ENCODE peak calls at places on chromosomes 12 and 14, in seven cellular contexts. V, I, N, U, J, E and O are unnamed samples.

GRCh38 chr14:52079239-52079956 is 10.5 kb upstream of the NID2 start:
- DNase-seq in V (no peak), I (peak), N (peak), U (no peak), J (no peak), E (peak), O (peak)

GRCh38 chr12:128339669-128340068 is 72.7 kb downstream of the TMEM132C start:
- DNase-seq in V (no peak), I (no peak), N (no peak), U (no peak), J (no peak), E (no peak), O (no peak)

GRCh38 chr14:92638266-92638665 is 110.2 kb downstream of the LGMN start:
- DNase-seq in V (no peak), I (no peak), N (no peak), U (no peak), J (no peak), E (no peak), O (no peak)

GRCh38 chr12:130514149-130514551 is 176.5 kb downstream of the PIWIL1 start:
- DNase-seq in V (no peak), I (no peak), N (no peak), U (peak), J (peak), E (no peak), O (peak)

GRCh38 chr12:49389092-49389703 is 21.9 kb downstream of the SPATS2 start:
- DNase-seq in V (peak), I (no peak), N (no peak), U (peak), J (peak), E (peak), O (peak)

GRCh38 chr14:103628684-103629502 is at the start of gene KLC1:
- DNase-seq in V (peak), I (peak), N (peak), U (peak), J (no peak), E (peak), O (peak)

GRCh38 chr14:103628221-103628683 is 759 bp upstream of the KLC1 start:
- DNase-seq in V (peak), I (peak), N (peak), U (peak), J (no peak), E (peak), O (peak)

GRCh38 chr14:86357866-86358265 is 827.9 kb downstream of the FLRT2 start:
- DNase-seq in V (no peak), I (no peak), N (no peak), U (no peak), J (no peak), E (no peak), O (no peak)

GRCh38 chr14:23018107-23018506 is 8.2 kb upstream of the C14orf93 start:
- DNase-seq in V (no peak), I (no peak), N (no peak), U (no peak), J (no peak), E (no peak), O (no peak)

GRCh38 chr14:103066399-103066798 is 9.1 kb upstream of the CDC42BPB start:
- DNase-seq in V (no peak), I (no peak), N (no peak), U (no peak), J (no peak), E (no peak), O (no peak)

GRCh38 chr12:1592444-1593231 is 1.7 kb downstream of the FBXL14 start:
- DNase-seq in V (peak), I (peak), N (peak), U (peak), J (no peak), E (no peak), O (peak)

GRCh38 chr14:61678966-61679365 is 16.3 kb upstream of the HIF1A start:
- DNase-seq in V (peak), I (no peak), N (no peak), U (peak), J (peak), E (peak), O (peak)

GRCh38 chr12:97223419-97223818 is 239.2 kb upstream of the RMST start:
- DNase-seq in V (no peak), I (no peak), N (no peak), U (no peak), J (no peak), E (no peak), O (no peak)

GRCh38 chr12:54658306-54659264 is 10.4 kb upstream of the DCD start:
- DNase-seq in V (no peak), I (no peak), N (peak), U (peak), J (peak), E (peak), O (peak)

GRCh38 chr12:31471061-31471460 is 119.9 kb downstream of the DENND5B start:
- DNase-seq in V (no peak), I (no peak), N (no peak), U (no peak), J (no peak), E (peak), O (peak)

GRCh38 chr14:81269979-81270375 is 49.2 kb upstream of the GTF2A1 start:
- DNase-seq in V (no peak), I (no peak), N (no peak), U (no peak), J (no peak), E (no peak), O (no peak)

GRCh38 chr12:117228239-117228638 is 38.0 kb upstream of the FBXO21 start:
- DNase-seq in V (no peak), I (no peak), N (no peak), U (no peak), J (no peak), E (no peak), O (peak)

GRCh38 chr14:100732766-100733100 is 6.0 kb downstream of the DLK1 start:
- DNase-seq in V (no peak), I (no peak), N (no peak), U (no peak), J (no peak), E (no peak), O (no peak)

GRCh38 chr12:93113317-93114006 is 184.4 kb upstream of the EEA1 start:
- DNase-seq in V (no peak), I (peak), N (no peak), U (no peak), J (no peak), E (no peak), O (no peak)

GRCh38 chr12:64724201-64724745 is 34.9 kb downstream of the GNS start:
- DNase-seq in V (no peak), I (no peak), N (no peak), U (no peak), J (no peak), E (peak), O (no peak)

GRCh38 chr12:34402899-34403705 is 380.8 kb downstream of the ALG10 start:
- DNase-seq in V (no peak), I (no peak), N (no peak), U (peak), J (no peak), E (no peak), O (no peak)

GRCh38 chr12:2691001-2691339 is 103.8 kb upstream of the FKBP4 start:
- DNase-seq in V (peak), I (peak), N (peak), U (peak), J (no peak), E (peak), O (peak)

GRCh38 chr12:121775501-121775900 is 18.0 kb downstream of the RHOF start:
- DNase-seq in V (no peak), I (no peak), N (no peak), U (no peak), J (no peak), E (no peak), O (no peak)

GRCh38 chr12:19605720-19606119 is 166.4 kb downstream of the AEBP2 start:
- DNase-seq in V (no peak), I (no peak), N (no peak), U (no peak), J (no peak), E (no peak), O (no peak)

GRCh38 chr12:116080415-116080814 is 197.1 kb downstream of the MED13L start:
- DNase-seq in V (no peak), I (no peak), N (no peak), U (no peak), J (no peak), E (no peak), O (no peak)

GRCh38 chr14:62087191-62087590 is 325.0 kb downstream of the SNAPC1 start:
- DNase-seq in V (no peak), I (no peak), N (no peak), U (no peak), J (no peak), E (no peak), O (no peak)

GRCh38 chr12:118430516-118430915 is 54.2 kb downstream of the SUDS3 start:
- DNase-seq in V (no peak), I (no peak), N (no peak), U (no peak), J (no peak), E (no peak), O (no peak)

GRCh38 chr12:19712041-19712440 is 272.7 kb downstream of the AEBP2 start:
- DNase-seq in V (no peak), I (peak), N (peak), U (no peak), J (no peak), E (no peak), O (no peak)

DNA sequence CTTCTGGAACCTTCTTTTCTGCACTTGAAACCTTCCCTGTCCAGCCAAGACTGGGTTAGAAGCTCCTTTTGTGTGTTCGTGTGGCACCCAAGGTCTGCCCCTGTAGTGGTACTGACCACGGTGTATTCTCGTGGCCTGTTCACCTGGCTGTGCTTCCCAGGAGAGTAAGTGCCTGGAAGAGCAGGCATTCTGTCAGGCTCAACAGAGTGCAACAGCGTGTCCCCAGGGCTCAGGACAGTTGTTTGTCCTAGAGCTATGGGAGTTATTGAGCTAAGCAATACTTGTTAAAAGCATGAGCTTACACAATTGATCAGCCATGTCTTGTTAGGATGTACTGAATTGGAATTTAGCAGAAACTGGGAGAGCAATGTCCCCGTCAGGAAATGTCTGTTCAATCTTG is 12.9 kb upstream of the SLC38A2 start:
- DNase-seq in V (no peak), I (peak), N (no peak), U (no peak), J (no peak), E (peak), O (peak)
- H2AK5ac ChIP-seq in V (no peak), I (peak), N (peak), U (no peak), J (no peak), E (no peak), O (peak)

GRCh38 chr12:89263874-89264273 is 88.4 kb downstream of the DUSP6 start:
- DNase-seq in V (no peak), I (no peak), N (no peak), U (no peak), J (no peak), E (no peak), O (peak)
- H2AK5ac ChIP-seq in V (no peak), I (no peak), N (no peak), U (no peak), J (no peak), E (no peak), O (no peak)

DNA sequence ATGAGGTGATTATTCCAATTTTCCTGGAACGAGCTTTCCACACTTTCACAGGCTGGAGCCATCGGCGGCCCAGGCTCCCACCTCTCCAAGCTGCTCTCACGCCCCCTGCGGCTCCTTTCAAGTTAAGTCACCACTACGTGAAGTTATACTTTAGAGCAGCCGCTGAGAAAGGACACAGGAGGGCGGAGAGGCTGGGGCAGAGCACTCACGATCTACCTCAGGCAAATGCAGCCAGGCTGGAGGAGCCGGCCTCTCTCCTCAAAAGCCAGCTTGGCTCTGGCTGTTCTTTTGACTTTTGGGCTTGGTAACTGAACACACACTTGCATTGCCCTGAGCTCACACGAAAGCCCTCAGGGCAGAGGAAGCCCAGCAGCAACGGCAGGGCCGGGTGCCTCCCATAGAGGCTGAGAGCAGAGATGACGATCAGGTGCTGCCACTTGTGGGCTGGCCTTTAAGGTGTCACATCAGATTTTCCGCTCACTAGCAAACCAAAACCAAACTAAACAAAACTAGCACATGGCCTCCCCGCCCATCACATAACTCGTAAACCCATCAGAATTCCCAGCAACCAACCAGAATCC is 75.2 kb downstream of the PITPNM2 start:
- DNase-seq in V (peak), I (peak), N (no peak), U (peak), J (peak), E (peak), O (peak)
- H2AK5ac ChIP-seq in V (no peak), I (no peak), N (no peak), U (no peak), J (no peak), E (no peak), O (no peak)

GRCh38 chr12:80268924-80269749 is 169.8 kb downstream of the OTOGL start:
- DNase-seq in V (no peak), I (peak), N (peak), U (no peak), J (no peak), E (peak), O (no peak)

GRCh38 chr12:80272516-80272915 is 171.5 kb upstream of the PTPRQ start:
- DNase-seq in V (peak), I (no peak), N (no peak), U (no peak), J (no peak), E (no peak), O (no peak)

GRCh38 chr12:80271770-80272169 is 172.3 kb upstream of the PTPRQ start:
- DNase-seq in V (no peak), I (no peak), N (no peak), U (no peak), J (no peak), E (no peak), O (no peak)

GRCh38 chr12:80273144-80273543 is 170.9 kb upstream of the PTPRQ start:
- DNase-seq in V (no peak), I (no peak), N (no peak), U (no peak), J (no peak), E (no peak), O (no peak)

DNA sequence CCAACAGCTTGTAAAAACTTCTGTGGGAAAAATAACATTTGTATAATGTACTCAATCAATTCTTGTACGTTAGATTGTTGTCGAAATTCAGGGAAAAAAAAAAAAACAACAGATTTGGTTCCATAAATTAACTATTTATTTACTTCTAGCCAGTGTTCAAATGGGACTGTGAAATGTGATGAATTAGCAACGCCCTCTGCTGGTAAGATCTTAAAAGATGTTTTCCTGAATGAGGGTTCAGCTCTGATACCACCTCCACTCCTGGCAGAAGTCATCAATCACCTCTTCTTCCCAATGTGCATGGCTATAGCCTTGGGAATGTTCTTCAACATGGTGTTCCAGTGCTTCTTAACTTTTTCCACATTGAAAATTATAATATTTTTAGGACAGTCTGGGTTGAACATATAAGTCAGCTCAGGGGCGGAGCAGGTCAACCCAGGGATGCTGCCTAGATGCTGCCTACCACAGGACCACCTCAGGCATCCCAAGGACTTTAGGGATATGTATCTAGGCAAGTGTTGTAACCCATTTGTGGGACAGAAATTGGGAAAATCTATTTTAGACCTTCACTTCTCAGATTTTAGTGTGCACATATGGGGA is 170.7 kb downstream of the OTOGL start:
- DNase-seq in V (peak), I (peak), N (peak), U (no peak), J (no peak), E (peak), O (peak)
- H2AK5ac ChIP-seq in V (no peak), I (no peak), N (no peak), U (no peak), J (no peak), E (no peak), O (no peak)

DNA sequence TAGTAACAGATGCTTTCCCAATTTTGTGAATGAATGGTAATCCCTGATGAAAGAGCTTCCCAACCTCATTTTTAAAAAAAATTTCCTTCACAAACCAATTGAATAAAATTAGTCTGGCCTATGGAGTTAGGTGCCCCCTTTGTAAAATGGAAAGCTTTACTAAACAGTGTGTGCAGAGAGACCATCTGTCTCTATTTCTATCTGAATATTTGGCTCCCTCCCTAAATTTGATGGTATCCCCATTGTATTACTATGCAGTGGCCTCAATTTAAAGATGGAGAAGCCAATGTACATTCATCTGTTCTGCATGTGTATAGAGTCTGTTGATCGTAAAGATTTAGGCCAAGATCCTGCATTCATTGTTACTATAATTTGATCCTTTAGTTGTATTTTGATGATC is 397.7 kb upstream of the RGS6 start:
- DNase-seq in V (no peak), I (no peak), N (no peak), U (no peak), J (no peak), E (no peak), O (no peak)
- H2AK5ac ChIP-seq in V (no peak), I (no peak), N (no peak), U (no peak), J (no peak), E (no peak), O (no peak)